ENCODE peak calls at places on chromosome 6, in four cellular contexts. D is T-cell, F is T-helper 9 cell, O is ACHN. J is an unnamed sample.

GRCh38 chr6:112049051-112049799 is 4.7 kb upstream of the CCN6 start:
- DNase-seq in D (no peak), F (no peak), O (no peak), J (no peak)

GRCh38 chr6:16725145-16725864 is 36.0 kb downstream of the ATXN1 start:
- DNase-seq in O (no peak), D (no peak), F (no peak), J (no peak)

GRCh38 chr6:127618729-127619128 is 41.8 kb downstream of the C6orf58 start:
- DNase-seq in F (no peak), D (no peak), O (no peak), J (no peak)

GRCh38 chr6:161254126-161254753 is 19.6 kb downstream of the AGPAT4 start:
- DNase-seq in D (no peak), F (no peak), O (no peak), J (no peak)

GRCh38 chr6:28377879-28378278 is 21.7 kb downstream of the ZSCAN12 start:
- DNase-seq in F (no peak), D (no peak), O (no peak), J (no peak)

GRCh38 chr6:135630789-135631376 is 133.3 kb upstream of the AHI1 start:
- DNase-seq in D (no peak), F (no peak), O (no peak), J (no peak)

GRCh38 chr6:81031429-81031828 is 721.1 kb downstream of the TENT5A start:
- DNase-seq in D (no peak), F (no peak), O (no peak), J (no peak)

GRCh38 chr6:132675749-132676148 is 16.8 kb upstream of the TAAR1 start:
- DNase-seq in F (no peak), O (no peak), D (no peak), J (peak)

GRCh38 chr6:158382491-158382890 is 70.2 kb downstream of the TULP4 start:
- DNase-seq in D (no peak), F (no peak), O (no peak), J (no peak)

GRCh38 chr6:135114355-135115145 is 59.9 kb upstream of the HBS1L start:
- DNase-seq in F (no peak), D (no peak), O (no peak), J (no peak)

GRCh38 chr6:14544689-14545088 is 427.1 kb downstream of the CD83 start:
- DNase-seq in O (no peak), F (no peak), D (no peak), J (no peak)

GRCh38 chr6:45378324-45378926 is 691 bp upstream of the SUPT3H start:
- DNase-seq in O (peak), F (peak), D (peak), J (peak)

GRCh38 chr6:2436391-2437154 is 191.2 kb upstream of the GMDS start:
- DNase-seq in O (no peak), F (no peak), D (no peak), J (no peak)

GRCh38 chr6:1394591-1395463 is 5.5 kb downstream of the FOXF2 start:
- DNase-seq in D (no peak), F (no peak), O (no peak), J (no peak)

GRCh38 chr6:148840256-148840655 is 93.4 kb downstream of the UST start:
- DNase-seq in F (no peak), O (peak), D (no peak), J (no peak)

GRCh38 chr6:136208783-136209182 is 41.3 kb downstream of the MTFR2 start:
- DNase-seq in F (no peak), D (no peak), O (no peak), J (no peak)

GRCh38 chr6:101597711-101598110 is 204.2 kb downstream of the GRIK2 start:
- DNase-seq in D (no peak), O (no peak), F (no peak), J (no peak)

GRCh38 chr6:113813207-113813606 is 43.9 kb upstream of the MARCKS start:
- DNase-seq in F (no peak), O (peak), D (no peak), J (no peak)

GRCh38 chr6:138229663-138230194 is 11.4 kb upstream of the PBOV1 start:
- DNase-seq in O (no peak), D (no peak), F (no peak), J (no peak)

GRCh38 chr6:3731700-3732099 is 19.8 kb downstream of the PXDC1 start:
- DNase-seq in O (no peak), F (no peak), D (no peak), J (no peak)

GRCh38 chr6:113488812-113489685 is 368.1 kb upstream of the MARCKS start:
- DNase-seq in F (no peak), D (no peak), O (no peak), J (no peak)

GRCh38 chr6:5162401-5162800 is 77.3 kb downstream of the PPP1R3G start:
- DNase-seq in D (no peak), O (no peak), F (no peak), J (no peak)

GRCh38 chr6:165831812-165832470 is 168.9 kb upstream of the PDE10A start:
- DNase-seq in F (no peak), O (no peak), D (no peak), J (no peak)

GRCh38 chr6:153172815-153173214 is 41.7 kb upstream of the RGS17 start:
- DNase-seq in D (no peak), F (no peak), O (no peak), J (no peak)

GRCh38 chr6:103516336-103516735 is 1343.4 kb downstream of the HACE1 start:
- DNase-seq in O (no peak), D (no peak), F (no peak), J (no peak)

GRCh38 chr6:125165256-125165655 is 11.7 kb downstream of the TPD52L1 start:
- DNase-seq in F (no peak), D (no peak), O (peak), J (no peak)

GRCh38 chr6:154614101-154614500 is 103.6 kb upstream of the CNKSR3 start:
- DNase-seq in D (no peak), O (no peak), F (no peak), J (no peak)

GRCh38 chr6:33314943-33315752 is 1.3 kb upstream of the TAPBP start:
- DNase-seq in O (no peak), D (no peak), F (no peak), J (no peak)

GRCh38 chr6:31070711-31071197 is 41.6 kb downstream of the C6orf15 start:
- DNase-seq in F (no peak), D (no peak), O (peak), J (peak)

GRCh38 chr6:114364295-114364694 is 21.5 kb upstream of the HS3ST5 start:
- DNase-seq in D (no peak), O (peak), F (no peak), J (no peak)

J was measured in GDM1.